ENCODE peak calls at places on chromosomes 12 and 14, in four cellular contexts. One of them, this sample, is unnamed.

GRCh38 chr12:2582631-2583616 is 211.8 kb upstream of the FKBP4 start:
- DNase-seq in IMR-90: peak; percentile 36
- DNase-seq in stimulated activated CD4-positive, alpha-beta T cell treated with anti-CD3 and anti-CD28 coated beads, TNF-alpha, amount 100 ng/mL, for 4 hours: no peak
- DNase-seq in NCI-H1417: peak; percentile 51
- DNase-seq in this sample: peak; percentile 7

GRCh38 chr14:103537175-103537990 is 8.4 kb downstream of the TRMT61A start:
- DNase-seq in IMR-90: peak; percentile 55
- DNase-seq in stimulated activated CD4-positive, alpha-beta T cell treated with anti-CD3 and anti-CD28 coated beads, TNF-alpha, amount 100 ng/mL, for 4 hours: no peak
- DNase-seq in NCI-H1417: no peak
- DNase-seq in this sample: no peak

GRCh38 chr12:66312189-66312588 is 9.9 kb downstream of the HELB start:
- DNase-seq in IMR-90: no peak
- DNase-seq in stimulated activated CD4-positive, alpha-beta T cell treated with anti-CD3 and anti-CD28 coated beads, TNF-alpha, amount 100 ng/mL, for 4 hours: no peak
- DNase-seq in NCI-H1417: no peak
- DNase-seq in this sample: no peak

GRCh38 chr12:108479364-108480070 is 35.6 kb upstream of the FICD start:
- DNase-seq in IMR-90: no peak
- DNase-seq in stimulated activated CD4-positive, alpha-beta T cell treated with anti-CD3 and anti-CD28 coated beads, TNF-alpha, amount 100 ng/mL, for 4 hours: no peak
- DNase-seq in NCI-H1417: no peak
- DNase-seq in this sample: no peak

GRCh38 chr12:42298887-42299286 is 27.0 kb downstream of the ZCRB1 start:
- DNase-seq in IMR-90: no peak
- DNase-seq in stimulated activated CD4-positive, alpha-beta T cell treated with anti-CD3 and anti-CD28 coated beads, TNF-alpha, amount 100 ng/mL, for 4 hours: no peak
- DNase-seq in NCI-H1417: no peak
- DNase-seq in this sample: no peak

GRCh38 chr14:68651652-68652432 is 141.0 kb downstream of the ZFP36L1 start:
- DNase-seq in IMR-90: peak; percentile 93
- DNase-seq in stimulated activated CD4-positive, alpha-beta T cell treated with anti-CD3 and anti-CD28 coated beads, TNF-alpha, amount 100 ng/mL, for 4 hours: no peak
- DNase-seq in NCI-H1417: no peak
- DNase-seq in this sample: no peak

GRCh38 chr14:77439861-77440260 is 16.5 kb upstream of the NOXRED1 start:
- DNase-seq in IMR-90: no peak
- DNase-seq in stimulated activated CD4-positive, alpha-beta T cell treated with anti-CD3 and anti-CD28 coated beads, TNF-alpha, amount 100 ng/mL, for 4 hours: no peak
- DNase-seq in NCI-H1417: no peak
- DNase-seq in this sample: no peak

GRCh38 chr12:32494676-32495075 is 95.3 kb downstream of the FGD4 start:
- DNase-seq in IMR-90: no peak
- DNase-seq in stimulated activated CD4-positive, alpha-beta T cell treated with anti-CD3 and anti-CD28 coated beads, TNF-alpha, amount 100 ng/mL, for 4 hours: no peak
- DNase-seq in NCI-H1417: no peak
- DNase-seq in this sample: no peak

GRCh38 chr14:31572955-31573354 is 11.8 kb downstream of the NUBPL start:
- DNase-seq in IMR-90: no peak
- DNase-seq in stimulated activated CD4-positive, alpha-beta T cell treated with anti-CD3 and anti-CD28 coated beads, TNF-alpha, amount 100 ng/mL, for 4 hours: no peak
- DNase-seq in NCI-H1417: no peak
- DNase-seq in this sample: no peak

GRCh38 chr14:98175436-98175835 is 1096.6 kb downstream of the BCL11B start:
- DNase-seq in IMR-90: no peak
- DNase-seq in stimulated activated CD4-positive, alpha-beta T cell treated with anti-CD3 and anti-CD28 coated beads, TNF-alpha, amount 100 ng/mL, for 4 hours: no peak
- DNase-seq in NCI-H1417: no peak
- DNase-seq in this sample: no peak

GRCh38 chr12:75592638-75593335 is 81.4 kb upstream of the KRR1 start:
- DNase-seq in IMR-90: no peak
- DNase-seq in stimulated activated CD4-positive, alpha-beta T cell treated with anti-CD3 and anti-CD28 coated beads, TNF-alpha, amount 100 ng/mL, for 4 hours: no peak
- DNase-seq in NCI-H1417: no peak
- DNase-seq in this sample: no peak

GRCh38 chr12:112759786-112760185 is 31.8 kb upstream of the RPH3A start:
- DNase-seq in IMR-90: no peak
- DNase-seq in stimulated activated CD4-positive, alpha-beta T cell treated with anti-CD3 and anti-CD28 coated beads, TNF-alpha, amount 100 ng/mL, for 4 hours: no peak
- DNase-seq in NCI-H1417: no peak
- DNase-seq in this sample: no peak

GRCh38 chr12:69900720-69901131 is 75.7 kb downstream of the MYRFL start:
- DNase-seq in IMR-90: peak; percentile 54
- DNase-seq in stimulated activated CD4-positive, alpha-beta T cell treated with anti-CD3 and anti-CD28 coated beads, TNF-alpha, amount 100 ng/mL, for 4 hours: peak; percentile 12
- DNase-seq in NCI-H1417: peak; percentile 92
- DNase-seq in this sample: peak; percentile 81

This sample was measured in pons.